ENCODE peak calls at places on chromosomes 2 and 18, in ten cellular contexts. M is NCI-H446 treated with DMSO at 0.1 percent for 48 hours; D is HepG2; R is GM12865; I is neural progenitor cell; S is AG08396; K is RWPE2; Q is ovary; A is stimulated activated naive B cell treated with anti-CD40 and anti-IgM and Interleukin-4, amounts not matched to agents 10 μg/mL and 1 μg/mL and 100 μg/mL, for 72 hours; X is iris pigment epithelial cell. E is an unnamed sample.

GRCh38 chr18:10240276-10240675 is 214.2 kb upstream of the APCDD1 start:
- DNase-seq in R (no peak), X (no peak), D (no peak), I (no peak), Q (no peak), A (no peak), K (no peak), S (no peak), M (no peak), E (no peak)

GRCh38 chr2:53403836-53404413 is 363.7 kb upstream of the CHAC2 start:
- DNase-seq in S (peak), R (peak), I (no peak), A (no peak), D (no peak), M (no peak), Q (no peak), K (no peak), X (peak), E (no peak)

GRCh38 chr2:68458962-68459361 is 8.1 kb downstream of the FBXO48 start:
- DNase-seq in D (no peak), K (no peak), Q (no peak), S (peak), X (peak), R (no peak), A (no peak), I (no peak), M (no peak), E (no peak)

GRCh38 chr2:44529448-44529847 is 167.7 kb downstream of the CAMKMT start:
- DNase-seq in R (no peak), D (no peak), S (no peak), Q (no peak), M (no peak), K (no peak), X (peak), A (no peak), I (no peak), E (no peak)

GRCh38 chr2:230134496-230135073 is 65.9 kb upstream of the SLC16A14 start:
- DNase-seq in I (no peak), A (no peak), M (no peak), Q (no peak), S (peak), D (no peak), X (peak), R (peak), K (no peak), E (no peak)

GRCh38 chr18:12657849-12658829 is at the start of gene SPIRE1:
- DNase-seq in S (peak), D (peak), M (peak), I (peak), A (peak), Q (peak), K (no peak), X (peak), R (peak), E (peak)

GRCh38 chr18:4230450-4231168 is 224.5 kb downstream of the DLGAP1 start:
- DNase-seq in K (no peak), X (no peak), R (peak), A (no peak), Q (no peak), M (no peak), S (no peak), D (no peak), I (no peak), E (no peak)

GRCh38 chr2:65608966-65609365 is 176.6 kb upstream of the SPRED2 start:
- DNase-seq in S (no peak), K (no peak), X (no peak), M (no peak), A (no peak), D (no peak), I (no peak), R (no peak), Q (no peak), E (no peak)

GRCh38 chr2:131039535-131039907 is 53.7 kb downstream of the FAM168B start:
- DNase-seq in Q (no peak), I (no peak), K (no peak), R (no peak), M (no peak), A (no peak), X (no peak), D (no peak), S (no peak), E (no peak)

GRCh38 chr2:72367530-72368225 is 220.0 kb upstream of the CYP26B1 start:
- DNase-seq in I (peak), X (peak), A (no peak), M (peak), Q (no peak), R (no peak), D (peak), K (peak), S (peak), E (no peak)

GRCh38 chr18:54119524-54120019 is 104.9 kb downstream of the MBD2 start:
- DNase-seq in A (peak), X (peak), R (peak), M (peak), S (peak), D (peak), I (peak), Q (no peak), K (no peak), E (peak)

GRCh38 chr2:112658820-112659667 is 13.3 kb downstream of the SLC20A1 start:
- DNase-seq in R (no peak), K (no peak), S (no peak), M (no peak), Q (no peak), D (no peak), I (no peak), X (no peak), A (no peak), E (no peak)

GRCh38 chr2:88099798-88100488 is 27.9 kb downstream of the FABP1 start:
- DNase-seq in M (no peak), X (peak), K (no peak), A (no peak), Q (no peak), D (no peak), R (no peak), S (peak), I (peak), E (no peak)

GRCh38 chr2:84694088-84694622 is 177.9 kb downstream of the DNAH6 start:
- DNase-seq in R (no peak), K (no peak), X (no peak), A (no peak), M (no peak), I (no peak), S (no peak), D (no peak), Q (no peak), E (no peak)

GRCh38 chr18:61833978-61834377 is 58.8 kb downstream of the RNF152 start:
- DNase-seq in R (no peak), K (no peak), Q (no peak), X (peak), S (peak), I (no peak), D (no peak), A (no peak), M (no peak), E (no peak)

GRCh38 chr2:26471278-26471677 is 6.6 kb downstream of the OTOF start:
- DNase-seq in S (no peak), D (no peak), I (peak), A (no peak), R (no peak), K (no peak), M (peak), Q (no peak), X (no peak), E (no peak)

GRCh38 chr2:47339745-47340541 is 63.0 kb upstream of the MSH2 start:
- DNase-seq in M (no peak), R (no peak), S (no peak), Q (no peak), D (peak), X (peak), K (peak), A (no peak), I (no peak), E (no peak)

GRCh38 chr18:32244863-32245262 is 55.0 kb downstream of the MEP1B start:
- DNase-seq in Q (no peak), D (no peak), X (no peak), A (no peak), R (no peak), S (no peak), K (no peak), M (no peak), I (no peak), E (no peak)

GRCh38 chr2:200603972-200604371 is 18.2 kb downstream of the AOX1 start:
- DNase-seq in I (no peak), D (peak), Q (no peak), X (peak), M (no peak), R (no peak), K (no peak), S (no peak), A (no peak), E (no peak)

GRCh38 chr2:159880729-159881128 is 82.7 kb upstream of the CD302 start:
- DNase-seq in D (no peak), R (no peak), I (peak), Q (no peak), X (no peak), M (no peak), K (no peak), A (no peak), S (no peak), E (no peak)

GRCh38 chr2:42922790-42923631 is 130.6 kb upstream of the HAAO start:
- DNase-seq in R (no peak), D (peak), Q (no peak), I (no peak), K (no peak), A (no peak), S (peak), M (no peak), X (peak), E (no peak)

GRCh38 chr18:76338619-76339245 is 156.3 kb downstream of the ZNF516 start:
- DNase-seq in R (no peak), M (no peak), K (no peak), Q (no peak), X (no peak), A (no peak), D (no peak), I (no peak), S (no peak), E (no peak)

GRCh38 chr18:39675358-39675757 is 2109.8 kb upstream of the CELF4 start:
- DNase-seq in M (no peak), X (peak), D (peak), K (no peak), A (no peak), I (no peak), Q (no peak), S (peak), R (no peak), E (no peak)

GRCh38 chr2:72745679-72746368 is 80.0 kb downstream of the EXOC6B start:
- DNase-seq in D (peak), M (peak), X (peak), R (peak), A (no peak), Q (no peak), I (peak), S (peak), K (no peak), E (peak)

GRCh38 chr2:120743657-120744056 is 8.0 kb downstream of the GLI2 start:
- DNase-seq in Q (no peak), A (no peak), D (no peak), S (no peak), I (no peak), K (no peak), M (no peak), X (no peak), R (no peak), E (no peak)